ENCODE peak calls at places on chromosomes 1 and 21, in six cellular contexts. One of them, this sample, is unnamed.

GRCh38 chr1:170239445-170239844 is 93.7 kb downstream of the NTMT2 start:
- DNase-seq in endothelial cell of umbilical vein: no peak
- DNase-seq in GM12878: no peak
- DNase-seq in H1: no peak
- DNase-seq in K562: no peak
- DNase-seq in HCT116: no peak
- DNase-seq in this sample: no peak

GRCh38 chr1:92538048-92538412 is 51.3 kb upstream of the GFI1 start:
- DNase-seq in endothelial cell of umbilical vein: peak; percentile 64
- DNase-seq in GM12878: peak; percentile 71
- DNase-seq in H1: no peak
- DNase-seq in K562: no peak
- DNase-seq in HCT116: no peak
- DNase-seq in this sample: no peak

GRCh38 chr21:32597205-32597604 is 11.9 kb upstream of the TCP10L start:
- DNase-seq in endothelial cell of umbilical vein: peak; percentile 85
- DNase-seq in GM12878: no peak
- DNase-seq in H1: no peak
- DNase-seq in K562: no peak
- DNase-seq in HCT116: peak; percentile 77
- DNase-seq in this sample: no peak

GRCh38 chr1:189206617-189207016 is 1271.0 kb downstream of the BRINP3 start:
- DNase-seq in endothelial cell of umbilical vein: no peak
- DNase-seq in GM12878: no peak
- DNase-seq in H1: no peak
- DNase-seq in K562: no peak
- DNase-seq in HCT116: no peak
- DNase-seq in this sample: no peak

GRCh38 chr1:207823880-207824566 is 72.2 kb downstream of the CD46 start:
- DNase-seq in endothelial cell of umbilical vein: peak; percentile 83
- DNase-seq in GM12878: peak; percentile 85
- DNase-seq in H1: peak; percentile 39
- DNase-seq in K562: no peak
- DNase-seq in HCT116: peak; percentile 37
- DNase-seq in this sample: no peak

GRCh38 chr1:8394456-8395321 is 76.8 kb downstream of the SLC45A1 start:
- DNase-seq in endothelial cell of umbilical vein: peak; percentile 92
- DNase-seq in GM12878: no peak
- DNase-seq in H1: no peak
- DNase-seq in K562: no peak
- DNase-seq in HCT116: no peak
- DNase-seq in this sample: no peak

GRCh38 chr1:90761781-90762589 is 44.9 kb upstream of the BARHL2 start:
- DNase-seq in endothelial cell of umbilical vein: no peak
- DNase-seq in GM12878: no peak
- DNase-seq in H1: no peak
- DNase-seq in K562: no peak
- DNase-seq in HCT116: no peak
- DNase-seq in this sample: no peak

GRCh38 chr1:87466621-87467020 is 137.9 kb downstream of the LMO4 start:
- DNase-seq in endothelial cell of umbilical vein: no peak
- DNase-seq in GM12878: no peak
- DNase-seq in H1: no peak
- DNase-seq in K562: no peak
- DNase-seq in HCT116: no peak
- DNase-seq in this sample: no peak

GRCh38 chr21:44057960-44058651 is 46.0 kb downstream of the TRAPPC10 start:
- DNase-seq in endothelial cell of umbilical vein: no peak
- DNase-seq in GM12878: no peak
- DNase-seq in H1: no peak
- DNase-seq in K562: no peak
- DNase-seq in HCT116: no peak
- DNase-seq in this sample: no peak

GRCh38 chr1:6104631-6105030 is 58.9 kb downstream of the KCNAB2 start:
- DNase-seq in endothelial cell of umbilical vein: no peak
- DNase-seq in GM12878: no peak
- DNase-seq in H1: no peak
- DNase-seq in K562: no peak
- DNase-seq in HCT116: no peak
- DNase-seq in this sample: no peak

GRCh38 chr1:33615546-33615945 is 143.1 kb downstream of the ZSCAN20 start:
- DNase-seq in endothelial cell of umbilical vein: no peak
- DNase-seq in GM12878: no peak
- DNase-seq in H1: no peak
- DNase-seq in K562: no peak
- DNase-seq in HCT116: no peak
- DNase-seq in this sample: no peak

GRCh38 chr1:5890346-5891106 is 101.7 kb downstream of the NPHP4 start:
- DNase-seq in endothelial cell of umbilical vein: no peak
- DNase-seq in GM12878: no peak
- DNase-seq in H1: no peak
- DNase-seq in K562: no peak
- DNase-seq in HCT116: no peak
- DNase-seq in this sample: no peak

GRCh38 chr21:33849839-33850238 is 65.8 kb downstream of the ATP5PO start:
- DNase-seq in endothelial cell of umbilical vein: no peak
- DNase-seq in GM12878: no peak
- DNase-seq in H1: no peak
- DNase-seq in K562: no peak
- DNase-seq in HCT116: no peak
- DNase-seq in this sample: no peak

GRCh38 chr1:212007896-212008295 is 27.5 kb downstream of the INTS7 start:
- DNase-seq in endothelial cell of umbilical vein: no peak
- DNase-seq in GM12878: no peak
- DNase-seq in H1: no peak
- DNase-seq in K562: no peak
- DNase-seq in HCT116: no peak
- DNase-seq in this sample: no peak

GRCh38 chr1:212004888-212005287 is 30.5 kb downstream of the INTS7 start:
- DNase-seq in endothelial cell of umbilical vein: no peak
- DNase-seq in GM12878: no peak
- DNase-seq in H1: no peak
- DNase-seq in K562: no peak
- DNase-seq in HCT116: no peak
- DNase-seq in this sample: no peak

GRCh38 chr1:212010004-212010403 is 25.4 kb downstream of the INTS7 start:
- DNase-seq in endothelial cell of umbilical vein: no peak
- DNase-seq in GM12878: no peak
- DNase-seq in H1: no peak
- DNase-seq in K562: no peak
- DNase-seq in HCT116: no peak
- DNase-seq in this sample: no peak

GRCh38 chr1:212002536-212002935 is 32.8 kb downstream of the INTS7 start:
- DNase-seq in endothelial cell of umbilical vein: no peak
- DNase-seq in GM12878: no peak
- DNase-seq in H1: no peak
- DNase-seq in K562: no peak
- DNase-seq in HCT116: no peak
- DNase-seq in this sample: no peak

GRCh38 chr1:212007178-212007577 is 28.2 kb downstream of the INTS7 start:
- DNase-seq in endothelial cell of umbilical vein: no peak
- DNase-seq in GM12878: no peak
- DNase-seq in H1: no peak
- DNase-seq in K562: no peak
- DNase-seq in HCT116: no peak
- DNase-seq in this sample: no peak
- H3K9ac ChIP-seq in endothelial cell of umbilical vein: no peak overlapping the region
- H3K9ac ChIP-seq in GM12878: no peak overlapping the region
- H3K9ac ChIP-seq in H1: no peak overlapping the region
- H3K9ac ChIP-seq in K562: no peak overlapping the region
- H3K9ac ChIP-seq in HCT116: no peak overlapping the region
- H3K9ac ChIP-seq in this sample: no peak overlapping the region

GRCh38 chr1:59669752-59670312 is 144.9 kb upstream of the HOOK1 start:
- DNase-seq in endothelial cell of umbilical vein: no peak
- DNase-seq in GM12878: no peak
- DNase-seq in H1: peak; percentile 63
- DNase-seq in K562: no peak
- DNase-seq in HCT116: no peak
- DNase-seq in this sample: no peak
- TF ChIP-seq POLR2AphosphoS5 in endothelial cell of umbilical vein: no peak
- TF ChIP-seq POLR2AphosphoS5 in GM12878: no peak
- TF ChIP-seq POLR2AphosphoS5 in H1: no peak
- TF ChIP-seq POLR2AphosphoS5 in K562: no peak
- TF ChIP-seq POLR2AphosphoS5 in HCT116: no peak
- TF ChIP-seq POLR2AphosphoS5 in this sample: no peak

GRCh38 chr21:46392921-46393320 is 65.8 kb upstream of the DIP2A start:
- DNase-seq in endothelial cell of umbilical vein: no peak
- DNase-seq in GM12878: no peak
- DNase-seq in H1: no peak
- DNase-seq in K562: no peak
- DNase-seq in HCT116: no peak
- DNase-seq in this sample: no peak
- H3K4me3 ChIP-seq in endothelial cell of umbilical vein: no peak overlapping the region
- H3K4me3 ChIP-seq in GM12878: no peak overlapping the region
- H3K4me3 ChIP-seq in H1: no peak overlapping the region
- H3K4me3 ChIP-seq in K562: no peak overlapping the region
- H3K4me3 ChIP-seq in HCT116: no peak overlapping the region
- H3K4me3 ChIP-seq in this sample: no peak overlapping the region

DNA sequence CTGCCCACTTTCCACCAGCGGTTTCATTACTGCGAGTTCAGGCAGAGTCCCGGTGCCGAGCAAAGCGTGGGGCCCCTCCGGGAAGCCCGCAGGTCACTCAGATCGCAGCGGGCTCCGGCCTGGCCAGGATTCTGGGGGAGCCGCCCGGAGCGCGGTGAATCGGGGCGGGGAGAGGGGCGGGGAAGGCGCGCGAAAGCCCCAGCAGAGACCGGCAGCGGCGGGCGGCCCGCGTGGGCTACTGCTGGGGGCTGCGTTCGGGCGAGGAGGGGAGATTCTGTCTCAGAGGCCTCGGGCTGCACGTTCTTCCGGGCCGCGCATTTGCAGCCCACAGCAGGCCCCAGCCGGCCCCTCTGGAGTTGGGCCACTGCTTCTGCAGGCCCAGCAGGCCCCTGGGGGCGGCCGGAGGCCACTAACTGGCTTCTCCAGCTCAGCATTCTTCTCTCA is 64.7 kb downstream of the SCCPDH start:
- DNase-seq in endothelial cell of umbilical vein: no peak
- DNase-seq in GM12878: no peak
- DNase-seq in H1: no peak
- DNase-seq in K562: peak; percentile 42
- DNase-seq in HCT116: no peak
- DNase-seq in this sample: no peak
- H3K9ac ChIP-seq in endothelial cell of umbilical vein: peak overlapping the region; percentile 43
- H3K9ac ChIP-seq in GM12878: no peak overlapping the region
- H3K9ac ChIP-seq in H1: no peak overlapping the region
- H3K9ac ChIP-seq in K562: no peak overlapping the region
- H3K9ac ChIP-seq in HCT116: no peak overlapping the region
- H3K9ac ChIP-seq in this sample: no peak overlapping the region

DNA sequence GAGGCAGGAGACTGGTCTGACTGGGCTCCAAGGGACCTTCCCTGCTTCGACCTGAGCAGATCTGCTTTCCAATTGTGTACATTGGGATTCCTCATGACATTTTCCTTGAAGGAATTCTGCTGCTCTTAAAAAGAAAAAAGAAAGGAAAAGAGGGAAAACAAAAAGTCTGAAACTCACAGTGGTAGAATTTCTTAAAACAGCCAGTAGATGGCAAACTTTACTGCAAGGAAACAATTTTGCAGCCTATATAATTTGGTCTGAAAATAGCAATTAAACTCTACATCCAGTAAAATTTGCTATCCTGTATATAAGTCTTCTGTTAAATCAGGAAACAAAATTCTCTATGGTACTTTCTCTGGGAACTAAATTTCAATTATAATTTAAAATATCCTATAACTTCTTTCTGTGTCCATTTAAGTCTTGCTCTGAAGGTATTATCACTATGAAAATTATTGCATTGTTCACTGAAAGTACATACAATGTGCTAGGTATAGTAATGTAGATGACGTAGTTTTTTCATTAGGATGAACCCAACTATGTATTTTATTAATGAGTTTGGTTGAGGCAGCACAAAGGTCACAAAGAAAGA is 59.8 kb downstream of the CRB1 start:
- DNase-seq in endothelial cell of umbilical vein: peak; percentile 21
- DNase-seq in GM12878: no peak
- DNase-seq in H1: no peak
- DNase-seq in K562: no peak
- DNase-seq in HCT116: no peak
- DNase-seq in this sample: peak; percentile 22
- TF ChIP-seq POLR2AphosphoS5 in endothelial cell of umbilical vein: no peak
- TF ChIP-seq POLR2AphosphoS5 in GM12878: no peak
- TF ChIP-seq POLR2AphosphoS5 in H1: no peak
- TF ChIP-seq POLR2AphosphoS5 in K562: no peak
- TF ChIP-seq POLR2AphosphoS5 in HCT116: no peak
- TF ChIP-seq POLR2AphosphoS5 in this sample: no peak

This sample was measured in SK-N-MC.